ENCODE peak calls at places on chromosomes 2 and 18, in ten cellular contexts. P, B, R, Z, L, O, W, Q, I and M are unnamed samples.

GRCh38 chr2:181380581-181380980 is 76.6 kb upstream of the ITGA4 start:
- DNase-seq in Q (peak), B (no peak), Z (no peak), O (no peak), P (no peak), W (no peak), L (peak), I (no peak), R (no peak), M (no peak)

GRCh38 chr2:30315391-30316055 is 84.2 kb downstream of the LBH start:
- DNase-seq in Z (no peak), W (no peak), R (no peak), Q (no peak), I (no peak), B (no peak), L (no peak), O (no peak), P (no peak), M (peak)

GRCh38 chr2:65402780-65403528 is 29.4 kb downstream of the SPRED2 start:
- DNase-seq in I (no peak), R (peak), Q (no peak), O (no peak), P (no peak), L (peak), B (no peak), W (no peak), Z (no peak), M (no peak)

GRCh38 chr2:10721344-10722251 is at the start of gene ATP6V1C2:
- DNase-seq in B (no peak), L (peak), I (peak), P (no peak), R (peak), W (peak), O (no peak), Z (peak), Q (peak), M (no peak)

GRCh38 chr2:3343012-3343411 is 34.6 kb downstream of the EIPR1 start:
- DNase-seq in I (no peak), Q (no peak), L (no peak), Z (no peak), W (no peak), P (no peak), B (no peak), R (no peak), O (no peak), M (no peak)

GRCh38 chr2:160459543-160460332 is 33.9 kb downstream of the RBMS1 start:
- DNase-seq in B (no peak), Z (no peak), Q (no peak), W (no peak), O (no peak), L (no peak), P (no peak), R (no peak), I (no peak), M (no peak)

GRCh38 chr2:216350214-216350789 is 22.0 kb downstream of the MARCHF4 start:
- DNase-seq in W (no peak), I (no peak), B (no peak), P (no peak), L (peak), R (no peak), O (no peak), Q (no peak), Z (peak), M (peak)

GRCh38 chr2:101463885-101464653 is 10.8 kb downstream of the RFX8 start:
- DNase-seq in Q (no peak), I (no peak), O (no peak), L (peak), R (peak), W (no peak), P (no peak), Z (no peak), B (no peak), M (peak)

GRCh38 chr2:225334524-225334923 is 65.0 kb upstream of the NYAP2 start:
- DNase-seq in L (no peak), I (no peak), P (no peak), O (no peak), B (no peak), W (peak), Q (peak), Z (peak), R (no peak), M (no peak)

GRCh38 chr2:237092920-237093781 is 7.5 kb downstream of the COPS8 start:
- DNase-seq in I (no peak), Q (peak), B (no peak), R (peak), Z (peak), O (peak), W (no peak), P (no peak), L (peak), M (peak)

GRCh38 chr2:158664987-158665386 is 130.1 kb upstream of the DAPL1 start:
- DNase-seq in W (no peak), O (no peak), B (no peak), P (no peak), Z (no peak), I (no peak), L (peak), Q (no peak), R (peak), M (no peak)

GRCh38 chr18:58580078-58580477 is 48.8 kb downstream of the ALPK2 start:
- DNase-seq in B (no peak), I (no peak), R (peak), L (peak), Q (no peak), Z (no peak), O (no peak), P (no peak), W (no peak), M (no peak)

GRCh38 chr2:102301867-102302362 is 9.4 kb upstream of the IL1RL1 start:
- DNase-seq in R (no peak), W (no peak), Z (no peak), B (no peak), I (peak), L (no peak), P (no peak), Q (peak), O (peak), M (no peak)

GRCh38 chr2:238642973-238643372 is 204.9 kb upstream of the TWIST2 start:
- DNase-seq in Q (no peak), W (no peak), P (no peak), I (no peak), L (no peak), O (peak), Z (no peak), R (no peak), B (no peak), M (no peak)

GRCh38 chr2:95295376-95295775 is 1.8 kb upstream of the KCNIP3 start:
- DNase-seq in R (no peak), W (no peak), I (no peak), B (no peak), Q (no peak), P (no peak), L (no peak), O (no peak), Z (no peak), M (no peak)

GRCh38 chr18:23719634-23720201 is 30.5 kb downstream of the LAMA3 start:
- DNase-seq in Q (no peak), B (no peak), R (peak), I (no peak), Z (no peak), O (peak), W (no peak), L (peak), P (no peak), M (peak)

GRCh38 chr2:31238906-31239841 is 5.2 kb downstream of the EHD3 start:
- DNase-seq in Z (no peak), R (no peak), P (no peak), B (no peak), W (no peak), Q (no peak), L (no peak), I (no peak), O (no peak), M (peak)

GRCh38 chr18:74251297-74252031 is 40.3 kb downstream of the CYB5A start:
- DNase-seq in B (no peak), O (peak), P (no peak), Q (no peak), R (peak), Z (no peak), W (no peak), L (peak), I (no peak), M (no peak)

GRCh38 chr18:9684901-9685738 is 23.0 kb upstream of the RAB31 start:
- DNase-seq in W (no peak), B (no peak), Q (no peak), Z (no peak), R (peak), I (no peak), P (no peak), O (no peak), L (peak), M (no peak)

GRCh38 chr2:158138255-158138654 is 36.6 kb downstream of the UPP2 start:
- DNase-seq in Q (no peak), P (no peak), B (no peak), R (no peak), W (no peak), I (no peak), Z (no peak), O (no peak), L (no peak), M (no peak)

GRCh38 chr18:55485666-55486065 is 102.3 kb downstream of the TCF4 start:
- DNase-seq in Q (no peak), R (peak), I (no peak), L (peak), B (no peak), Z (no peak), P (no peak), W (no peak), O (no peak), M (no peak)

GRCh38 chr2:65198737-65199136 is 28.9 kb upstream of the ACTR2 start:
- DNase-seq in B (no peak), R (no peak), L (no peak), Z (no peak), Q (no peak), W (no peak), I (no peak), O (no peak), P (no peak), M (no peak)

GRCh38 chr18:57095884-57096283 is 51.0 kb upstream of the BOD1L2 start:
- DNase-seq in I (no peak), P (no peak), W (no peak), O (no peak), Z (no peak), Q (peak), R (peak), B (no peak), L (no peak), M (peak)

GRCh38 chr2:83567551-83567950 is 891.5 kb downstream of the SUCLG1 start:
- DNase-seq in B (no peak), I (no peak), Z (no peak), L (no peak), P (no peak), Q (no peak), O (no peak), R (no peak), W (no peak), M (no peak)

GRCh38 chr18:9743200-9744016 is 35.3 kb downstream of the RAB31 start:
- DNase-seq in P (no peak), I (no peak), O (no peak), L (peak), Q (peak), R (peak), Z (no peak), W (no peak), B (no peak), M (peak)

GRCh38 chr2:196268538-196269338 is 97.4 kb upstream of the STK17B start:
- DNase-seq in O (no peak), Z (no peak), B (no peak), I (no peak), P (no peak), L (no peak), W (no peak), Q (no peak), R (peak), M (no peak)

GRCh38 chr2:186059096-186059495 is 320.5 kb downstream of the FSIP2 start:
- DNase-seq in I (no peak), B (no peak), R (peak), Z (peak), L (no peak), P (no peak), W (peak), Q (peak), O (no peak), M (no peak)

GRCh38 chr2:218438601-218439000 is 19.7 kb downstream of the VIL1 start:
- DNase-seq in O (no peak), R (no peak), B (no peak), L (no peak), Z (no peak), P (no peak), Q (peak), W (no peak), I (peak), M (no peak)

GRCh38 chr18:70490008-70490933 is 201.4 kb downstream of the SOCS6 start:
- DNase-seq in L (peak), R (peak), P (no peak), W (peak), B (peak), Z (peak), I (peak), Q (peak), O (peak), M (peak)

GRCh38 chr2:233584210-233584609 is 17.6 kb upstream of the USP40 start:
- DNase-seq in R (no peak), L (no peak), W (no peak), Z (peak), B (no peak), I (no peak), P (no peak), Q (no peak), O (no peak), M (no peak)

GRCh38 chr2:66577331-66578041 is 142.6 kb downstream of the MEIS1 start:
- DNase-seq in B (no peak), W (no peak), O (no peak), P (no peak), Z (no peak), Q (peak), I (peak), R (no peak), L (no peak), M (peak)

GRCh38 chr2:98460573-98461560 is 16.2 kb downstream of the INPP4A start:
- DNase-seq in Z (no peak), L (no peak), Q (peak), O (no peak), R (no peak), B (no peak), P (peak), W (no peak), I (peak), M (no peak)

GRCh38 chr18:66005831-66006588 is 255.2 kb downstream of the CDH7 start:
- DNase-seq in R (no peak), Q (no peak), B (no peak), O (no peak), I (no peak), P (no peak), W (no peak), Z (no peak), L (no peak), M (no peak)

GRCh38 chr2:98086491-98087446 is at the start of gene VWA3B:
- DNase-seq in Q (peak), L (peak), W (peak), R (peak), O (no peak), P (no peak), Z (peak), B (no peak), I (peak), M (peak)

GRCh38 chr2:73035899-73036778 is 35.4 kb downstream of the SFXN5 start:
- DNase-seq in Z (no peak), R (no peak), I (no peak), P (no peak), W (no peak), O (no peak), Q (peak), L (no peak), B (no peak), M (no peak)

GRCh38 chr2:234388591-234388990 is 108.3 kb downstream of the ARL4C start:
- DNase-seq in I (no peak), W (no peak), P (no peak), L (peak), B (no peak), R (peak), Q (no peak), O (no peak), Z (no peak), M (no peak)

GRCh38 chr2:241136191-241136590 is 13.1 kb downstream of the PASK start:
- DNase-seq in R (no peak), Q (no peak), W (no peak), L (no peak), Z (no peak), I (no peak), P (no peak), B (no peak), O (no peak), M (no peak)